ENCODE peak calls at places on chromosomes 1 and 21, in nine cellular contexts. S, A, D, V, T, P, W, O and G are unnamed samples.

GRCh38 chr1:224873645-224874369 is 55.7 kb upstream of the DNAH14 start:
- DNase-seq in V (peak; percentile 60), T (no peak), A (no peak), O (no peak), P (no peak), W (no peak), S (peak; percentile 2), D (no peak), G (no peak)

GRCh38 chr1:184118051-184118450 is 66.5 kb downstream of the TSEN15 start:
- DNase-seq in T (no peak), O (no peak), W (no peak), V (peak; percentile 93), P (no peak), S (no peak), D (no peak), A (no peak), G (no peak)

GRCh38 chr1:26752519-26752918 is 35.2 kb upstream of the PIGV start:
- DNase-seq in W (no peak), P (no peak), O (no peak), S (no peak), V (no peak), D (no peak), T (no peak), A (no peak), G (no peak)

GRCh38 chr1:84366786-84367185 is 31.5 kb upstream of the DNASE2B start:
- DNase-seq in V (peak; percentile 79), W (no peak), A (no peak), O (no peak), T (no peak), P (no peak), D (no peak), S (no peak), G (no peak)

GRCh38 chr1:87826639-87827345 is 498.1 kb downstream of the LMO4 start:
- DNase-seq in S (no peak), W (no peak), D (no peak), V (peak; percentile 94), O (no peak), A (peak; percentile 12), T (no peak), P (no peak), G (no peak)

GRCh38 chr21:45874716-45875415 is 106.7 kb upstream of the COL6A1 start:
- DNase-seq in S (no peak), D (no peak), O (peak; percentile 49), T (no peak), W (no peak), V (peak; percentile 95), P (no peak), A (no peak), G (peak; percentile 56)

GRCh38 chr1:46098043-46098712 is 34.3 kb downstream of the PIK3R3 start:
- DNase-seq in D (no peak), T (no peak), P (no peak), O (no peak), V (peak; percentile 11), S (no peak), W (no peak), A (no peak), G (no peak)

GRCh38 chr1:14314032-14314431 is 284.5 kb upstream of the KAZN start:
- DNase-seq in S (no peak), T (no peak), V (no peak), A (no peak), O (no peak), D (no peak), W (no peak), P (no peak), G (no peak)

GRCh38 chr1:78825561-78825960 is 175.9 kb downstream of the IFI44 start:
- DNase-seq in P (no peak), T (no peak), S (no peak), W (no peak), D (no peak), A (no peak), O (no peak), V (peak; percentile 83), G (no peak)

GRCh38 chr21:16176570-16176969 is 446.8 kb downstream of the USP25 start:
- DNase-seq in P (no peak), A (no peak), S (no peak), V (peak; percentile 34), O (no peak), W (no peak), T (no peak), D (no peak), G (no peak)

GRCh38 chr1:46043491-46044017 is 88.9 kb downstream of the PIK3R3 start:
- DNase-seq in V (no peak), W (peak; percentile 67), S (no peak), O (no peak), A (peak; percentile 70), D (no peak), T (no peak), P (no peak), G (no peak)